ENCODE peak calls at places on chromosomes 7 and 10, in four cellular contexts. W is SK-N-SH, A is cardiac muscle cell, V is neural progenitor cell. G is an unnamed sample. For H3K4me1, the result is how much of the 10 kb centered on the place peaks cover.

GRCh38 chr10:96840841-96841518 is 8.9 kb downstream of the LCOR start:
- DNase-seq in W (no peak), V (no peak), A (no peak), G (no peak)

GRCh38 chr7:93228302-93228701 is 2.0 kb upstream of the HEPACAM2 start:
- DNase-seq in A (peak), V (peak), W (peak), G (peak)

GRCh38 chr10:13404791-13405190 is 56.7 kb upstream of the SEPHS1 start:
- DNase-seq in V (no peak), A (no peak), W (no peak), G (no peak)

GRCh38 chr10:63588436-63589180 is 67.4 kb downstream of the REEP3 start:
- DNase-seq in W (no peak), V (no peak), A (peak), G (no peak)

GRCh38 chr10:90818736-90819135 is 39.1 kb downstream of the HTR7 start:
- DNase-seq in W (no peak), V (no peak), A (no peak), G (no peak)

GRCh38 chr7:12031638-12032037 is 179.5 kb upstream of the TMEM106B start:
- DNase-seq in A (no peak), W (no peak), V (no peak), G (peak)

GRCh38 chr10:64396105-64396504 is 874.9 kb downstream of the REEP3 start:
- DNase-seq in W (no peak), V (no peak), A (no peak), G (peak)

GRCh38 chr10:12480440-12480839 is 131.1 kb downstream of the CAMK1D start:
- DNase-seq in V (no peak), W (no peak), A (no peak), G (no peak)

GRCh38 chr10:13690281-13690825 is 103.6 kb downstream of the PRPF18 start:
- DNase-seq in W (no peak), V (peak), A (no peak), G (peak)

GRCh38 chr7:30886608-30887011 is 25.0 kb upstream of the AQP1 start:
- DNase-seq in A (no peak), V (no peak), W (peak), G (no peak)

GRCh38 chr7:94393251-94393758 is 1.4 kb upstream of the COL1A2 start:
- DNase-seq in V (peak), W (no peak), A (no peak), G (peak)

GRCh38 chr10:62048919-62049636 is 147.6 kb downstream of the ARID5B start:
- DNase-seq in V (peak), A (peak), W (peak), G (peak)

GRCh38 chr10:17348111-17349008 is 106.0 kb downstream of the ST8SIA6 start:
- DNase-seq in V (peak), A (peak), W (peak), G (peak)

GRCh38 chr7:2909043-2909442 is 64.9 kb upstream of the GNA12 start:
- DNase-seq in W (no peak), A (no peak), V (no peak), G (no peak)

GRCh38 chr10:128563904-128564303 is 437.7 kb upstream of the MKI67 start:
- DNase-seq in A (no peak), W (no peak), V (no peak), G (no peak)

GRCh38 chr10:89306019-89306418 is 4.2 kb downstream of the IFIT2 start:
- DNase-seq in W (no peak), V (no peak), A (no peak), G (no peak)

GRCh38 chr10:122478971-122479370 is 17.6 kb downstream of the HTRA1 start:
- DNase-seq in A (no peak), W (no peak), V (no peak), G (no peak)

GRCh38 chr10:93968452-93969044 is 25.2 kb upstream of the PLCE1 start:
- DNase-seq in V (no peak), W (no peak), A (no peak), G (no peak)

GRCh38 chr10:16957038-16957437 is 139.8 kb upstream of the RSU1 start:
- DNase-seq in A (no peak), V (no peak), W (no peak), G (no peak)

GRCh38 chr7:97731736-97732370 is at the start of gene TAC1:
- DNase-seq in V (peak), A (peak), W (peak), G (peak)

GRCh38 chr10:118917701-118918100 is 111.8 kb upstream of the NANOS1 start:
- DNase-seq in W (no peak), V (no peak), A (no peak), G (no peak)

GRCh38 chr7:37915438-37915837 is 1.2 kb downstream of the SFRP4 start:
- DNase-seq in A (no peak), V (no peak), W (peak), G (no peak)

GRCh38 chr10:123272171-123272570 is 118.0 kb downstream of the BUB3 start:
- DNase-seq in V (no peak), W (no peak), A (no peak), G (peak)

GRCh38 chr7:80151274-80151665 is 16.6 kb downstream of the GNAI1 start:
- DNase-seq in W (no peak), V (no peak), A (no peak), G (no peak)

GRCh38 chr7:20785211-20786048 is 1.3 kb downstream of the SP8 start:
- DNase-seq in W (peak), V (peak), A (peak), G (no peak)

DNA sequence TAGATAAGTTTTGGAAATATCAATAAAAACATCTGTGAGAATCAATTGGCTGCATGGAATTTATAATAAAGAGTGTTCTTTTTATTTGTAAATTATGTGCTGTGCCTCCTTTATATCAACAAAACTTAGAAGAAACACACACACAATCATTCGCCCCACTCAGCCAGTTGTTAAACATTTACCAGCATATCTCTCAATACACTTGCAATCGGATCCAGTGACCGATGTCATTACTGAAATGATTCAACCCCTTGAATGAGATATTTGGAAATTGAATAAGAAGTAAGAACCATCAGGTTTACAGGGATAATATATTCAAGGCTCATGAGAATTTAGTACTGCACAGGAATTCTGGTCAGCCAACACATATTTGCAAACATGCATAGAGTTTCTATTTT is 35.6 kb downstream of the TAF3 start:
- DNase-seq in V (no peak), A (no peak), W (no peak), G (no peak)
- H3K4me1 ChIP-seq in V (under half), A (under half), W (under half), G (under half)

GRCh38 chr10:44974628-44975431 is 3.8 kb downstream of the DEPP1 start:
- DNase-seq in V (peak), A (peak), W (peak), G (peak)
- H3K4me1 ChIP-seq in V (under half), A (half or more), W (under half), G (under half)

GRCh38 chr10:77892021-77892739 is 34.4 kb downstream of the DLG5 start:
- DNase-seq in V (no peak), A (no peak), W (no peak), G (no peak)
- H3K4me1 ChIP-seq in V (half or more), A (under half), W (half or more), G (under half)

DNA sequence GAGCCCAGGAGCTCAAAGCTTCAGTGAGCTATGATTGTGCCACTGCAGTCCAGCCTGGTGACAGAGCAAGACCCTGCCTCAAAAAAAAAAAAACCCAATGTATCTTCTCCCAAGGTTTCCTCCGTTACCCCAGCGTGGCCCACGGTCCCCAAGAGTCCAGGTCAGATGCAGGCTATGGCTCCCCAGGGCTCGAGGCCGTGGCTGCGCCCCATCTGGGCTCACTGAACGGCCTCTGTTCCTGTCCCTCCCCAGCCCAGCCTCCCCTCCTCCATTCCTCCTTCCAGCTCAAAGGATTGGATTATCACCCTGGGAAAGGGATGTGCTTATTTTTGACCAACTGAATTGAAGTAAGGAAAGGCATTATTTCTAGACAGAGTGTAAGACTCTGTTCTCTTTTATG is 31.0 kb downstream of the STK32C start:
- DNase-seq in A (no peak), W (no peak), V (no peak), G (no peak)
- H3K4me1 ChIP-seq in A (under half), W (under half), V (under half), G (under half)

DNA sequence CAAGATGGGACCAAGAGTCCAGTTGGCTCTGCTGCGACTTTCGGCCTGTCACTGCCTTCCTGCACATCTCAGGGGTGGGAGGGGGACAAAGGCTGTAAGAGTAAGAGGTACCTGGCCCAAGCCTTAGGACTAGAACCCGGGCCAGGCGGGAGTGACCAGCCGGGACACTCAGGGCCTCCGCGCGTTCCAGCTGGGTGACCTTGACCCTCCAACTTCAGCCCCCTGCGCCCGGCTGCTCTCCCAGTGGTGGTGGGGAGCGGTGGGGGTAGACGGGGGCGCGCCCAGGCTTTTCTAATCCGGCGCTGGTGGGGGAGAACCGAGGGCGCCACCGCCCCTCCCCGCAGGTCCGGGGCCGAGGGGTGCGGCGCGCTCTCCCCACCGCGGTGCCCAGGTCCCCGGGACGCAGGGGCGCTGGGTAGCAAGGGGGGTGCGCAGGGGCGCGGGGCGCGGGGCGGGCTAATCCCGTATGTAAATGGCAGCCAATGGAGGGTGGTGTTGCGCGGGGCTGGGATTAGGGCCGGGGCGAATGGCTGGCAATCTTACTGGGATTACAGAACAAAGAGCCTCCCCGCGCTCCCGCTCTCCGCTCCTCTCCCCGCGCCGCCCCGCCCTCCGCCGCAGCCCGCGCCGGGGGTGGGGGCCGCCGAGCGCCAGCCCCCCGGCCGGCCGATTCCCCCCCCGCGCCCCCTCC is at the start of gene GTF2IRD1:
- DNase-seq in A (peak), V (peak), W (peak), G (peak)
- H3K4me1 ChIP-seq in A (under half), V (under half), W (under half), G (under half)

GRCh38 chr7:104940023-104940710 is 73.8 kb upstream of the KMT2E start:
- DNase-seq in W (no peak), A (no peak), V (no peak), G (no peak)

GRCh38 chr7:104934665-104935064 is 79.3 kb upstream of the KMT2E start:
- DNase-seq in A (no peak), W (no peak), V (no peak), G (no peak)

GRCh38 chr7:104943502-104944343 is 70.3 kb upstream of the KMT2E start:
- DNase-seq in V (no peak), W (peak), A (peak), G (no peak)

GRCh38 chr7:104936546-104936945 is 77.5 kb upstream of the KMT2E start:
- DNase-seq in W (no peak), V (no peak), A (no peak), G (no peak)

DNA sequence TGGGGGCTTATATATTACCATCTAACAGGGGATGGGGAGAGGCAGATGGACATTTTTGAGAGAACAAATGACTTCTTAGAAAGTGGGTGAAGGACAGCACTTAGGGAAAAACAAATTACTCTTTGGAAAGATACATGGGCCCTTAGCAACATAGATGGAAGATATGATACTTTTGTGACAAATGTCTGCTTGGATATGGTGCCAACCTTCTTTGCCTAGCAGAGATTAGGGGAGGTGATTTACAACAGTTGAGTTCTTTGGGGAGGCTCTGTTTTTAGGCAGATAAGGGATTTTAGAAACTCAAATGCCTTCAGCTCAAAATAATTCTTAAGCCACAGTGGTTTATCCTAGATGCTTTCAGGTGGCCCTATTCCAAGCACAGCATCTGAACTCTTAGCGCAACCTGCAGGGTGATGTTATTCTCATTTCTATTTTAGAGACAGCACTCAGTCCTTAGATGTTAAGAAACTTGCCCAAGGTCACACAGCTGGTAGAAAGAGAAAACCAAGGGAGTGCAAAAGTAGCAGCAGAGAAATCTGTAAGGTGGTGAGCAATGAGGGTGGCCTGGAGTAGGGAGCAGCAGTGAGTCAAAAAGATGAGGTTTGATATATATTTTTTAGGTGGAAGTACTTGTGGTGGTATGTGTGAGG is 75.1 kb upstream of the KMT2E start:
- DNase-seq in W (peak), V (no peak), A (no peak), G (no peak)
- H3K4me1 ChIP-seq in W (under half), V (under half), A (under half), G (under half)

GRCh38 chr10:73860050-73860491 is 14.3 kb downstream of the CAMK2G start:
- DNase-seq in A (no peak), V (no peak), W (no peak), G (no peak)

GRCh38 chr10:73863039-73863817 is 11.1 kb downstream of the CAMK2G start:
- DNase-seq in A (no peak), W (no peak), V (peak), G (no peak)

GRCh38 chr10:73859441-73860049 is 14.8 kb downstream of the CAMK2G start:
- DNase-seq in W (no peak), V (no peak), A (no peak), G (no peak)

GRCh38 chr10:73864229-73864628 is 10.1 kb downstream of the CAMK2G start:
- DNase-seq in W (no peak), A (no peak), V (no peak), G (no peak)

DNA sequence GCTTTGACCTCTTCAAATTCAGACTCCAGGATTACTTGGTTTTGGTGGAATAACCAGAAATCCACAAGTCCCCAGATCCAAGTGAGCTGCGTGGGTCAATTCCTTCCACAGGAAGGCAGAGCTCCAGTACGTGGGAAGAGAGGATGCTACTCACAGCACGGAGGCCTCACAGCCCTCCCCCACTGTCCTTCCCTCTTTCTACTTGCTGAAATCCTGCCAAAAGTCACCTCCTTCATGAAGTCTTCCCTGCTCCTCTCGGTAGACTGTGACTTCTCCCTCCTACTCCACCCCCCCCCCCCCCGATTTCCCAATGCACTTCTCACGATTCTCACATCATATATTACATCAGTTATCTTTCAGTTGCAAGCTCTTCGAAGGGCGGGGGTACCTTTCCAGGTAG is 12.3 kb downstream of the CAMK2G start:
- DNase-seq in W (no peak), V (no peak), A (no peak), G (no peak)
- H3K4me1 ChIP-seq in W (under half), V (under half), A (under half), G (under half)

G was measured in A673.